ENCODE peak calls at places on chromosomes 12 and 14, in nine cellular contexts. N is heart left ventricle; X is lung; L is cardiac muscle cell; B is HFF-Myc; Q is CD8-positive, alpha-beta T cell; S is mammary epithelial cell; R is A549; U is neural progenitor cell. K is an unnamed sample.

GRCh38 chr14:34081576-34082136 is 130.8 kb upstream of the EGLN3 start:
- DNase-seq in N (no peak), X (no peak), L (no peak), B (peak), Q (no peak), S (peak), R (peak), U (no peak), K (peak)

GRCh38 chr12:59980491-59980890 is 384.7 kb downstream of the SLC16A7 start:
- DNase-seq in N (no peak), X (no peak), L (no peak), B (peak), Q (no peak), S (no peak), R (no peak), U (no peak), K (no peak)

GRCh38 chr14:21860172-21860571 is 186.6 kb upstream of the OR4E1 start:
- DNase-seq in N (no peak), X (no peak), L (peak), B (no peak), Q (no peak), S (peak), R (peak), U (peak), K (no peak)

GRCh38 chr14:28609228-28609828 is 157.3 kb upstream of the FOXG1 start:
- DNase-seq in N (no peak), X (no peak), L (peak), B (peak), Q (no peak), S (peak), R (peak), U (peak), K (peak)

GRCh38 chr12:70798016-70798768 is 122.3 kb downstream of the PTPRR start:
- DNase-seq in N (no peak), X (no peak), L (no peak), B (no peak), Q (no peak), S (no peak), R (no peak), U (no peak), K (no peak)

GRCh38 chr14:65210827-65211192 is 108.5 kb upstream of the MAX start:
- DNase-seq in N (no peak), X (no peak), L (no peak), B (no peak), Q (no peak), S (no peak), R (no peak), U (no peak), K (no peak)

GRCh38 chr12:78473136-78473535 is 391.4 kb upstream of the SYT1 start:
- DNase-seq in N (no peak), X (no peak), L (no peak), B (no peak), Q (no peak), S (peak), R (no peak), U (no peak), K (peak)

GRCh38 chr12:128052341-128052740 is 214.6 kb upstream of the TMEM132C start:
- DNase-seq in N (no peak), X (no peak), L (no peak), B (no peak), Q (no peak), S (no peak), R (no peak), U (no peak), K (no peak)

GRCh38 chr12:13173537-13173936 is 23.0 kb upstream of the EMP1 start:
- DNase-seq in N (peak), X (peak), L (no peak), B (peak), Q (no peak), S (peak), R (no peak), U (peak), K (peak)

GRCh38 chr12:124804011-124804621 is 59.5 kb downstream of the SCARB1 start:
- DNase-seq in N (no peak), X (peak), L (no peak), B (peak), Q (no peak), S (no peak), R (peak), U (peak), K (peak)

GRCh38 chr14:91929700-91930099 is 17.8 kb downstream of the FBLN5 start:
- DNase-seq in N (no peak), X (no peak), L (no peak), B (no peak), Q (no peak), S (no peak), R (no peak), U (no peak), K (no peak)

GRCh38 chr14:100387450-100387849 is 64.3 kb downstream of the SLC25A47 start:
- DNase-seq in N (no peak), X (no peak), L (no peak), B (no peak), Q (no peak), S (no peak), R (no peak), U (no peak), K (no peak)

GRCh38 chr12:6049992-6050391 is 74.5 kb downstream of the VWF start:
- DNase-seq in N (peak), X (no peak), L (no peak), B (no peak), Q (no peak), S (no peak), R (no peak), U (no peak), K (no peak)

GRCh38 chr12:6697584-6698351 is 2.8 kb downstream of the PIANP start:
- DNase-seq in N (no peak), X (no peak), L (peak), B (peak), Q (no peak), S (peak), R (peak), U (peak), K (peak)

GRCh38 chr14:74548881-74549280 is 55.3 kb downstream of the ISCA2 start:
- DNase-seq in N (peak), X (peak), L (no peak), B (no peak), Q (no peak), S (no peak), R (no peak), U (no peak), K (no peak)

GRCh38 chr12:10218021-10218420 is 5.3 kb downstream of the GABARAPL1 start:
- DNase-seq in N (no peak), X (no peak), L (no peak), B (no peak), Q (no peak), S (no peak), R (no peak), U (no peak), K (no peak)

GRCh38 chr14:88359500-88359899 is 26.0 kb upstream of the SPATA7 start:
- DNase-seq in N (no peak), X (no peak), L (no peak), B (no peak), Q (no peak), S (no peak), R (no peak), U (no peak), K (no peak)

GRCh38 chr12:69824956-69825355 is at the start of gene MYRFL:
- DNase-seq in N (no peak), X (no peak), L (no peak), B (no peak), Q (no peak), S (no peak), R (no peak), U (no peak), K (no peak)

GRCh38 chr12:130993759-130994670 is 40.3 kb downstream of the ADGRD1 start:
- DNase-seq in N (no peak), X (peak), L (no peak), B (no peak), Q (no peak), S (no peak), R (peak), U (no peak), K (no peak)

GRCh38 chr12:13195848-13196301 is 651 bp upstream of the EMP1 start:
- DNase-seq in N (peak), X (no peak), L (no peak), B (no peak), Q (no peak), S (no peak), R (no peak), U (no peak), K (no peak)

GRCh38 chr14:100383727-100384158 is 60.6 kb downstream of the SLC25A47 start:
- DNase-seq in N (peak), X (peak), L (peak), B (no peak), Q (peak), S (peak), R (peak), U (peak), K (no peak)

GRCh38 chr14:105852378-105853088 is 326.1 kb downstream of the TMEM121 start:
- DNase-seq in N (no peak), X (no peak), L (no peak), B (no peak), Q (no peak), S (no peak), R (no peak), U (no peak), K (no peak)

GRCh38 chr14:85601246-85601645 is 71.3 kb downstream of the FLRT2 start:
- DNase-seq in N (no peak), X (no peak), L (no peak), B (no peak), Q (no peak), S (peak), R (no peak), U (no peak), K (no peak)

GRCh38 chr12:105414088-105414487 is 83.6 kb downstream of the C12orf75 start:
- DNase-seq in N (no peak), X (no peak), L (no peak), B (no peak), Q (no peak), S (no peak), R (no peak), U (no peak), K (no peak)

GRCh38 chr12:105406497-105406896 is 76.0 kb downstream of the C12orf75 start:
- DNase-seq in N (no peak), X (no peak), L (no peak), B (no peak), Q (no peak), S (no peak), R (no peak), U (no peak), K (no peak)

GRCh38 chr12:105409286-105409685 is 78.8 kb downstream of the C12orf75 start:
- DNase-seq in N (no peak), X (no peak), L (no peak), B (no peak), Q (no peak), S (no peak), R (no peak), U (no peak), K (no peak)

DNA sequence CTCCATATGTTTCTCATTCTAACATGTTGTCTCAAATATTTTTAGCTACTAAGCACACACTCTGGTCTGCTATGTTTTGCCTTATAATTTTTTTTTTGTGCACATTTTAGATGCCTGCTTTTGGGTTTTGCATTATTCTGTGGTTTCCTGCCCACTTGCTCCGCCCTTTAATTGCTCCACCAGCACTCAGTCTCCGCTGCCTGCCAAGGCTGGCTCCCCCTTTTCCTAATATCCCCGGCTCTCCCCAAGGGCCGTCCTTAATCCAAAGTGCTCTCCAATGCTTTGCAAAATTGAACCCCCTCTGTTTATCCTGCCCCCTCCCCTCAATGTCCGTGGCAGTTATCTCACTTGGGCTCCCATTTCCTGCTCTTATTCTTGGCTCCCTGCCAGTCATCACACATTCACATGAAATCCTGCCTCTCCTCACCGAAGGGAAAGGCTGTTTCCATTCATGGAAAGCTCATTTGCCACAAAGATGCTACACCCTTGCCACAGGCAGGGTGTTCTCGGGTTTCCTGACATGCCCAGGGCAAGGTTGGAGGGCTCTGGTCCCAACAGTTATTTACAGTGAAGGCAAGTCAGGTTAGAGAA is 79.5 kb downstream of the C12orf75 start:
- DNase-seq in N (peak), X (peak), L (peak), B (no peak), Q (peak), S (peak), R (no peak), U (no peak), K (no peak)
- H3K4me3 ChIP-seq in N (no peak), X (no peak), L (no peak), B (no peak), Q (no peak), S (no peak), R (no peak), U (no peak), K (no peak)

DNA sequence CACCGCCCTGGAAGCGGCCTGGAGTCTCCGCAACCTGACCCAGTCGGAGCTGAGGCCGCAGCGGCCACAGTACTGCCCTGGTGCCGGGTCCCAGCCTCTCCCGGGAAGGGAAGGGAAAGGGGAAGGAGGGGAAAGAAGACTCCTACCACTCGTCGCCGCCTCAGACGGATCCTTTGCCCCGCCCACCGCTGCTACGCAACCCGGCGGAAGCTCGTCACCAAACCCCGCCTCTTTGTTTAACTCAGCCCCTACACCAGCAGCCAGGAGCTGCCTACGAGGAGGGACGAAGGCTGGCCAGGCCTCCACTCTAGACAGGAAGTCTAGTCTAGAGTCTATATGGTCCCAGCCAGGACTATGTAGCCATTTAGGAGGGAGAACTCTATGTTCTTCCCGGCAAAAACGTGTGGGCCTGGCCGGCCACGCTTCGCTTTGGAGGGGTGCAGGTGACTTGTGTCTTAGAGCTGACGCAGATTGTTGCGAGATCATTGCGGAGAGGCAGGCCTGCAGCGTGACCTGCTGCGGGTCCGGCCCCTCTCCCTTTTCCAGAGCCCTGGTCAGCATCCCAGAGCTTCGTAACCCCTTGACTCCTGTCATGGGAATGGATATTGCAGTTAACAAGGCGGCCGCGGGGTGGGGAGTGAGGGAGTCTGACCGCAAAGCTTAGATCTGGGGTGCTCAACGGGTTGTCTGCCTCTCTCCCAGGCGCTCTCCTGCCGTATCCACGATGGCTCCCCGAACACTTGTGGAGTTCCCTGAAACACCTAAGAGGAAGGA is at the start of gene RNF41:
- DNase-seq in N (peak), X (peak), L (peak), B (peak), Q (peak), S (peak), R (peak), U (peak), K (peak)
- TF ChIP-seq CTCF in N (no peak), X (no peak), L (peak), B (no peak), Q (no peak), S (no peak), R (no peak), U (peak), K (no peak)

GRCh38 chr12:75390899-75391538 is at the start of gene GLIPR1L2:
- DNase-seq in N (peak), X (peak), L (peak), B (peak), Q (peak), S (peak), R (peak), U (peak), K (peak)

GRCh38 chr12:75390156-75390898 is 562 bp upstream of the GLIPR1L2 start:
- DNase-seq in N (no peak), X (no peak), L (no peak), B (no peak), Q (no peak), S (no peak), R (no peak), U (no peak), K (no peak)

GRCh38 chr12:75389061-75389460 is 1.8 kb upstream of the GLIPR1L2 start:
- DNase-seq in N (no peak), X (no peak), L (no peak), B (peak), Q (no peak), S (peak), R (no peak), U (no peak), K (no peak)

GRCh38 chr12:75389706-75390105 is 1.2 kb upstream of the GLIPR1L2 start:
- DNase-seq in N (no peak), X (no peak), L (no peak), B (no peak), Q (no peak), S (no peak), R (no peak), U (no peak), K (no peak)
- H3K4me3 ChIP-seq in N (peak), X (no peak), L (no peak), B (no peak), Q (no peak), S (peak), R (peak), U (peak), K (peak)

DNA sequence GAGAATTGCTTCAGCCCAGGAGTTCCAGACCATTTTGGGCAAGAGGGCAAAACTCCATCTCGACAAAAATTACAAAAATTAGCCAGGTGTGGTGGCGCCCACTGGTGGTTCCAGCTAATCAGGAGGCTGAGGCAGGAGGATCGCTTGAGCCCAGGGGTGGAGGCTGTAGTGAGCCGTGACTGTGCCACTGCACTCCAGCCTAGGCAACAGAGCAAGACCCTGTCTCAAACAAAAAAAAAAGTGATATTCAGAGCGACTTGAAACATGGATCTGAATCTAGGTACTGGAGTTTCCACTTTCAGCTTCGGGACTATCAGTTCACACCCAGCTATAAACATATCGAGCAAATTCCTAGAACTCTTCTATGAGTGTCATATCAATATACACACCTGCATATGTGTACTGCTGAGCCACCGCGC is 16.3 kb upstream of the RNF34 start:
- DNase-seq in N (no peak), X (no peak), L (no peak), B (no peak), Q (no peak), S (no peak), R (no peak), U (no peak), K (no peak)
- TF ChIP-seq CTCF in N (no peak), X (no peak), L (no peak), B (peak), Q (no peak), S (peak), R (peak), U (peak), K (no peak)

DNA sequence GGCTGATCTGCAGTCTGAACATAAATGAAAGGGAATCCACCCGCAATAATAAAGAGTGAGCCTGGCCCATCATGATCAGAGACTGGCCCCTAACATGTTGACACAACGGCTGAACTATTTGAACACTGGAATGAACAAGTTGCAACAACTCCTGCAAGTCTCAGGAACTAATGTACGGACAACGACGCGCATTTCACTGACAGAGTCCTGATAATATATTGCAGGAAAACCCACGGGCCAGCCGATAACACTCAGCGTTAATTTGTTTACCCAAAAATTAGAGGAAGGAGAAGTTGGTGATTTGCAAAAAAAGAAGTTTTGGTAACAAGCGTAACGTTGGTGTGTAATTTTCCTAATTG is 195.7 kb upstream of the BTG1 start:
- DNase-seq in N (no peak), X (no peak), L (no peak), B (no peak), Q (no peak), S (peak), R (no peak), U (no peak), K (no peak)
- H3K4me3 ChIP-seq in N (no peak), X (no peak), L (no peak), B (no peak), Q (no peak), S (peak), R (no peak), U (no peak), K (no peak)

GRCh38 chr14:57574617-57575288 is 81.1 kb upstream of the CCDC198 start:
- DNase-seq in N (no peak), X (no peak), L (no peak), B (no peak), Q (no peak), S (no peak), R (no peak), U (no peak), K (no peak)
- TF ChIP-seq CTCF in N (no peak), X (no peak), L (no peak), B (no peak), Q (no peak), S (peak), R (peak), U (peak), K (peak)

GRCh38 chr12:96240251-96240650 is 46.1 kb downstream of the ELK3 start:
- DNase-seq in N (no peak), X (no peak), L (no peak), B (no peak), Q (no peak), S (no peak), R (no peak), U (no peak), K (no peak)

GRCh38 chr12:96242597-96242996 is 48.4 kb downstream of the ELK3 start:
- DNase-seq in N (peak), X (no peak), L (no peak), B (no peak), Q (no peak), S (no peak), R (no peak), U (no peak), K (no peak)

GRCh38 chr12:96240656-96241055 is 46.5 kb downstream of the ELK3 start:
- DNase-seq in N (no peak), X (no peak), L (no peak), B (no peak), Q (no peak), S (no peak), R (no peak), U (no peak), K (no peak)

GRCh38 chr12:96239711-96240234 is 45.6 kb downstream of the ELK3 start:
- DNase-seq in N (peak), X (no peak), L (peak), B (no peak), Q (no peak), S (no peak), R (no peak), U (no peak), K (no peak)

GRCh38 chr12:96241484-96242256 is 47.5 kb downstream of the ELK3 start:
- DNase-seq in N (peak), X (no peak), L (no peak), B (no peak), Q (peak), S (no peak), R (no peak), U (no peak), K (no peak)
- H3K4me3 ChIP-seq in N (no peak), X (no peak), L (no peak), B (no peak), Q (peak), S (no peak), R (no peak), U (no peak), K (no peak)

DNA sequence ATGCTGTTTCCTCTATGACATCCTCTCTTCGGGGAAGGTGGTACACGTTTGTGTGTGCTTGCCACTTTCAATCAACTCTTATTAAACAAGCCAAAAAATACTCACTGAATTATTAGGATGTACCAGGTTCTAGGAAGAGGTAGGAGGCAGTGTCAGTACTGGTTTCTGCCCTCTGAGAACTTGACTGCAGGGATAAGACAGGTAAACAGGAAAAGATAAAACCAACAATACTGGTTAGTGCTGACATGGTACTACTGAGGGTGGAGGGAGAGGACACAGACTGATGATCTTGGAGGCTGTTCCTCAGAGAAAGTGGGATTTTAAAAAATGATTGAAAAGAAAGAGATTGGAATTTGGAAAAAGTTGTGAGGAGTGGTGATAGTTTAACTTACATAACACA is 295.2 kb upstream of the PWP1 start:
- DNase-seq in N (no peak), X (no peak), L (no peak), B (no peak), Q (no peak), S (no peak), R (no peak), U (no peak), K (no peak)
- TF ChIP-seq CTCF in N (no peak), X (no peak), L (no peak), B (no peak), Q (no peak), S (no peak), R (no peak), U (no peak), K (no peak)

K was measured in astrocyte of the cerebellum.